ENCODE peak calls at places on chromosomes 13 and 19, in five cellular contexts. S, F, G, O and Y are unnamed samples.

GRCh38 chr19:3982701-3983541 is 2.3 kb downstream of the EEF2 start:
- DNase-seq in S (no peak), F (no peak), G (no peak), O (no peak), Y (no peak)

GRCh38 chr19:18984251-18984650 is 43.2 kb upstream of the HOMER3 start:
- DNase-seq in S (no peak), F (no peak), G (no peak), O (no peak), Y (no peak)

GRCh38 chr19:41192574-41193419 is at the start of gene CYP2S1:
- DNase-seq in S (peak; percentile 77), F (peak; percentile 27), G (no peak), O (peak; percentile 85), Y (no peak)

GRCh38 chr13:75393839-75394238 is 88.1 kb downstream of the TBC1D4 start:
- DNase-seq in S (no peak), F (no peak), G (no peak), O (no peak), Y (no peak)

GRCh38 chr13:19890030-19890429 is 26.6 kb upstream of the ZMYM5 start:
- DNase-seq in S (no peak), F (no peak), G (no peak), O (no peak), Y (no peak)

GRCh38 chr19:49414256-49414655 is 9.0 kb downstream of the PTH2 start:
- DNase-seq in S (no peak), F (no peak), G (no peak), O (no peak), Y (no peak)

GRCh38 chr19:43782311-43782660 is 1.5 kb upstream of the KCNN4 start:
- DNase-seq in S (no peak), F (no peak), G (no peak), O (no peak), Y (no peak)

GRCh38 chr19:18908917-18909619 is 10.1 kb downstream of the COPE start:
- DNase-seq in S (no peak), F (no peak), G (no peak), O (no peak), Y (no peak)

GRCh38 chr13:37701306-37701705 is 102.7 kb upstream of the POSTN start:
- DNase-seq in S (no peak), F (no peak), G (no peak), O (no peak), Y (no peak)

GRCh38 chr19:44005968-44006367 is 3.2 kb downstream of the ZNF230 start:
- DNase-seq in S (no peak), F (no peak), G (no peak), O (no peak), Y (no peak)

GRCh38 chr13:33728271-33729037 is 89.5 kb upstream of the RFC3 start:
- DNase-seq in S (peak; percentile 18), F (no peak), G (no peak), O (no peak), Y (no peak)

GRCh38 chr19:53580871-53581835 is 43.2 kb downstream of the ZNF331 start:
- DNase-seq in S (no peak), F (no peak), G (no peak), O (no peak), Y (no peak)

GRCh38 chr19:51339313-51339686 is 2.6 kb downstream of the VSIG10L start:
- DNase-seq in S (no peak), F (no peak), G (peak; percentile 54), O (no peak), Y (no peak)

GRCh38 chr13:30181856-30182651 is 125.3 kb downstream of the KATNAL1 start:
- DNase-seq in S (no peak), F (no peak), G (no peak), O (no peak), Y (no peak)

GRCh38 chr19:16801599-16801998 is 27.6 kb upstream of the SIN3B start:
- DNase-seq in S (peak; percentile 33), F (no peak), G (no peak), O (no peak), Y (no peak)

GRCh38 chr19:677201-677600 is 1.0 kb downstream of the FSTL3 start:
- DNase-seq in S (peak; percentile 86), F (no peak), G (no peak), O (peak; percentile 57), Y (no peak)

GRCh38 chr13:102440259-102440936 is 38.5 kb upstream of the FGF14 start:
- DNase-seq in S (no peak), F (no peak), G (no peak), O (peak; percentile 58), Y (no peak)

GRCh38 chr13:73060251-73061160 is 1.7 kb downstream of the KLF5 start:
- DNase-seq in S (no peak), F (no peak), G (peak; percentile 1), O (peak; percentile 44), Y (no peak)

GRCh38 chr19:49468746-49469447 is 5.1 kb upstream of the FLT3LG start:
- DNase-seq in S (peak; percentile 82), F (peak; percentile 96), G (peak; percentile 85), O (peak; percentile 67), Y (no peak)

GRCh38 chr19:31300406-31300805 is 48.8 kb downstream of the TSHZ3 start:
- DNase-seq in S (no peak), F (no peak), G (no peak), O (no peak), Y (no peak)

GRCh38 chr13:113922412-113923118 is 51.3 kb downstream of the C13orf46 start:
- DNase-seq in S (no peak), F (no peak), G (no peak), O (no peak), Y (no peak)

GRCh38 chr13:82010780-82011179 is 1669.9 kb upstream of the SPRY2 start:
- DNase-seq in S (no peak), F (no peak), G (no peak), O (no peak), Y (no peak)

GRCh38 chr13:94674609-94675348 is 37.6 kb downstream of the SOX21 start:
- DNase-seq in S (peak; percentile 66), F (peak; percentile 51), G (peak; percentile 11), O (peak; percentile 50), Y (peak; percentile 22)

GRCh38 chr19:17687141-17687856 is 855 bp downstream of the UNC13A start:
- DNase-seq in S (peak; percentile 52), F (no peak), G (no peak), O (no peak), Y (no peak)

GRCh38 chr13:42707596-42707995 is 73.8 kb upstream of the FAM216B start:
- DNase-seq in S (no peak), F (no peak), G (no peak), O (no peak), Y (no peak)

GRCh38 chr19:28456264-28456663 is 756.7 kb downstream of the UQCRFS1 start:
- DNase-seq in S (no peak), F (no peak), G (no peak), O (no peak), Y (no peak)

GRCh38 chr19:12695997-12696365 is 450 bp downstream of the FBXW9 start:
- DNase-seq in S (no peak), F (no peak), G (no peak), O (no peak), Y (no peak)

GRCh38 chr13:21121616-21122015 is 54.7 kb downstream of the SKA3 start:
- DNase-seq in S (no peak), F (no peak), G (no peak), O (no peak), Y (no peak)

GRCh38 chr13:90105276-90105675 is 1242.2 kb upstream of the MIR17HG start:
- DNase-seq in S (no peak), F (no peak), G (no peak), O (no peak), Y (no peak)

GRCh38 chr13:107712145-107712544 is 503.2 kb downstream of the LIG4 start:
- DNase-seq in S (no peak), F (no peak), G (no peak), O (no peak), Y (no peak)

GRCh38 chr13:27790523-27790922 is 1.8 kb upstream of the GSX1 start:
- DNase-seq in S (no peak), F (no peak), G (no peak), O (no peak), Y (no peak)

GRCh38 chr13:60671386-60671785 is 274.4 kb downstream of the TDRD3 start:
- DNase-seq in S (no peak), F (no peak), G (no peak), O (no peak), Y (no peak)

GRCh38 chr13:78370231-78370630 is 233.1 kb downstream of the POU4F1 start:
- DNase-seq in S (no peak), F (no peak), G (no peak), O (no peak), Y (no peak)

GRCh38 chr19:926595-927043 is 784 bp downstream of the ARID3A start:
- DNase-seq in S (peak; percentile 48), F (peak; percentile 55), G (peak; percentile 30), O (peak; percentile 70), Y (no peak)

GRCh38 chr19:12975221-12975756 is 5.9 kb downstream of the DAND5 start:
- DNase-seq in S (no peak), F (no peak), G (no peak), O (no peak), Y (no peak)